ENCODE peak calls at places on chromosomes 4 and X, in eight cellular contexts. P, X, M, R, J, I, K and W are unnamed samples. For H3K36me3 and H3K4me1, the result is how much of the 10 kb centered on the place peaks cover.

GRCh38 chr4:105399535-105400161 is 74.2 kb downstream of the PPA2 start:
- DNase-seq in P (no peak), X (no peak), M (no peak), R (no peak), J (no peak), I (no peak), K (peak), W (no peak)

GRCh38 chr4:176781739-176782100 is 11.0 kb downstream of the VEGFC start:
- DNase-seq in P (no peak), X (no peak), M (peak), R (no peak), J (no peak), I (no peak), K (no peak), W (no peak)

GRCh38 chr4:84937381-84937977 is 29.0 kb downstream of the WDFY3 start:
- DNase-seq in P (no peak), X (no peak), M (no peak), R (no peak), J (no peak), I (no peak), K (no peak), W (no peak)

GRCh38 chr4:75248770-75249467 is 265.3 kb downstream of the RCHY1 start:
- DNase-seq in P (no peak), X (no peak), M (no peak), R (no peak), J (no peak), I (no peak), K (no peak), W (no peak)

GRCh38 chr4:77959566-77960338 is 97.1 kb downstream of the MRPL1 start:
- DNase-seq in P (no peak), X (peak), M (no peak), R (no peak), J (no peak), I (peak), K (peak), W (no peak)

GRCh38 chr4:80305466-80305865 is 30.1 kb upstream of the CFAP299 start:
- DNase-seq in P (no peak), X (no peak), M (no peak), R (no peak), J (no peak), I (no peak), K (peak), W (no peak)

GRCh38 chrX:133323450-133323849 is 91.8 kb downstream of the GPC4 start:
- DNase-seq in P (no peak), X (no peak), M (no peak), R (no peak), J (no peak), I (no peak), K (no peak), W (no peak)

GRCh38 chrX:154008521-154008920 is 11.2 kb downstream of the IRAK1 start:
- DNase-seq in P (no peak), X (no peak), M (no peak), R (no peak), J (no peak), I (no peak), K (no peak), W (no peak)

GRCh38 chr4:48909697-48910096 is 3.1 kb upstream of the OCIAD2 start:
- DNase-seq in P (no peak), X (no peak), M (no peak), R (peak), J (no peak), I (no peak), K (peak), W (peak)

GRCh38 chr4:58247792-58248191 is 1137.6 kb upstream of the IGFBP7 start:
- DNase-seq in P (no peak), X (no peak), M (no peak), R (no peak), J (no peak), I (no peak), K (no peak), W (no peak)

GRCh38 chr4:98887137-98887536 is 41.8 kb downstream of the EIF4E start:
- DNase-seq in P (no peak), X (no peak), M (no peak), R (no peak), J (no peak), I (no peak), K (no peak), W (no peak)

GRCh38 chr4:39568805-39569204 is 41.6 kb upstream of the UGDH start:
- DNase-seq in P (no peak), X (peak), M (no peak), R (no peak), J (no peak), I (peak), K (no peak), W (no peak)

GRCh38 chr4:123867910-123868587 is 471.5 kb downstream of the SPRY1 start:
- DNase-seq in P (no peak), X (no peak), M (no peak), R (no peak), J (no peak), I (no peak), K (peak), W (no peak)

GRCh38 chr4:874971-875817 is 49.3 kb upstream of the CPLX1 start:
- DNase-seq in P (no peak), X (no peak), M (no peak), R (no peak), J (no peak), I (no peak), K (no peak), W (no peak)

GRCh38 chrX:37509349-37509748 is 62.1 kb upstream of the LANCL3 start:
- DNase-seq in P (no peak), X (peak), M (no peak), R (no peak), J (no peak), I (no peak), K (peak), W (no peak)

GRCh38 chr4:186765673-186766546 is 42.3 kb upstream of the FAT1 start:
- DNase-seq in P (no peak), X (peak), M (no peak), R (peak), J (no peak), I (no peak), K (no peak), W (no peak)

GRCh38 chrX:50075630-50076349 is 125.0 kb downstream of the AKAP4 start:
- DNase-seq in P (no peak), X (no peak), M (no peak), R (no peak), J (no peak), I (no peak), K (no peak), W (no peak)

GRCh38 chrX:6149231-6149870 is 79.3 kb downstream of the NLGN4X start:
- DNase-seq in P (no peak), X (no peak), M (no peak), R (no peak), J (no peak), I (no peak), K (no peak), W (no peak)

GRCh38 chr4:102268355-102268754 is 76.9 kb downstream of the SLC39A8 start:
- DNase-seq in P (no peak), X (no peak), M (no peak), R (no peak), J (no peak), I (no peak), K (no peak), W (no peak)

GRCh38 chrX:133418588-133418987 is 3.3 kb upstream of the GPC4 start:
- DNase-seq in P (no peak), X (no peak), M (no peak), R (no peak), J (no peak), I (no peak), K (no peak), W (no peak)

GRCh38 chr4:7761312-7761711 is 178.3 kb downstream of the AFAP1 start:
- DNase-seq in P (peak), X (no peak), M (no peak), R (no peak), J (no peak), I (no peak), K (no peak), W (no peak)

GRCh38 chr4:40506066-40506465 is 123.6 kb downstream of the RBM47 start:
- DNase-seq in P (no peak), X (no peak), M (no peak), R (no peak), J (no peak), I (no peak), K (no peak), W (no peak)

GRCh38 chr4:41327770-41328169 is 71.0 kb downstream of the UCHL1 start:
- DNase-seq in P (no peak), X (no peak), M (no peak), R (no peak), J (no peak), I (no peak), K (no peak), W (no peak)

GRCh38 chrX:8743126-8743732 is 11.3 kb upstream of the ANOS1 start:
- DNase-seq in P (peak), X (peak), M (no peak), R (peak), J (peak), I (peak), K (peak), W (peak)

GRCh38 chr4:155491336-155492131 is 114.8 kb upstream of the MAP9 start:
- DNase-seq in P (no peak), X (no peak), M (no peak), R (no peak), J (no peak), I (no peak), K (peak), W (no peak)

GRCh38 chr4:56752985-56753384 is 68.5 kb downstream of the SPINK2 start:
- DNase-seq in P (no peak), X (peak), M (no peak), R (peak), J (no peak), I (peak), K (no peak), W (no peak)

GRCh38 chr4:22988526-22988925 is 295.8 kb downstream of the GBA3 start:
- DNase-seq in P (no peak), X (no peak), M (no peak), R (no peak), J (no peak), I (no peak), K (no peak), W (no peak)

GRCh38 chr4:114386637-114387233 is 211.9 kb upstream of the UGT8 start:
- DNase-seq in P (no peak), X (peak), M (no peak), R (no peak), J (no peak), I (no peak), K (peak), W (no peak)

GRCh38 chrX:15579778-15580747 is 20.7 kb downstream of the ACE2 start:
- DNase-seq in P (no peak), X (no peak), M (no peak), R (no peak), J (no peak), I (no peak), K (no peak), W (no peak)

GRCh38 chrX:137342969-137343368 is 223.0 kb upstream of the ZIC3 start:
- DNase-seq in P (no peak), X (no peak), M (no peak), R (no peak), J (no peak), I (no peak), K (no peak), W (no peak)

GRCh38 chrX:100449696-100450606 is 39.9 kb upstream of the PCDH19 start:
- DNase-seq in P (peak), X (peak), M (no peak), R (peak), J (no peak), I (no peak), K (no peak), W (no peak)

GRCh38 chr4:101853691-101854090 is 63.2 kb downstream of the BANK1 start:
- DNase-seq in P (no peak), X (no peak), M (no peak), R (no peak), J (no peak), I (no peak), K (no peak), W (no peak)

GRCh38 chrX:30913556-30913955 is 24.5 kb upstream of the TAB3 start:
- DNase-seq in P (no peak), X (peak), M (no peak), R (peak), J (no peak), I (no peak), K (no peak), W (no peak)

GRCh38 chr4:79598801-79599200 is 190.8 kb upstream of the GK2 start:
- DNase-seq in P (no peak), X (no peak), M (peak), R (no peak), J (no peak), I (peak), K (no peak), W (no peak)

GRCh38 chr4:147287588-147287890 is 193.4 kb upstream of the EDNRA start:
- DNase-seq in P (no peak), X (no peak), M (no peak), R (no peak), J (no peak), I (no peak), K (no peak), W (no peak)
- H3K4me3 ChIP-seq in P (no peak), X (no peak), M (no peak), R (no peak), J (no peak), I (no peak), K (no peak), W (no peak)

DNA sequence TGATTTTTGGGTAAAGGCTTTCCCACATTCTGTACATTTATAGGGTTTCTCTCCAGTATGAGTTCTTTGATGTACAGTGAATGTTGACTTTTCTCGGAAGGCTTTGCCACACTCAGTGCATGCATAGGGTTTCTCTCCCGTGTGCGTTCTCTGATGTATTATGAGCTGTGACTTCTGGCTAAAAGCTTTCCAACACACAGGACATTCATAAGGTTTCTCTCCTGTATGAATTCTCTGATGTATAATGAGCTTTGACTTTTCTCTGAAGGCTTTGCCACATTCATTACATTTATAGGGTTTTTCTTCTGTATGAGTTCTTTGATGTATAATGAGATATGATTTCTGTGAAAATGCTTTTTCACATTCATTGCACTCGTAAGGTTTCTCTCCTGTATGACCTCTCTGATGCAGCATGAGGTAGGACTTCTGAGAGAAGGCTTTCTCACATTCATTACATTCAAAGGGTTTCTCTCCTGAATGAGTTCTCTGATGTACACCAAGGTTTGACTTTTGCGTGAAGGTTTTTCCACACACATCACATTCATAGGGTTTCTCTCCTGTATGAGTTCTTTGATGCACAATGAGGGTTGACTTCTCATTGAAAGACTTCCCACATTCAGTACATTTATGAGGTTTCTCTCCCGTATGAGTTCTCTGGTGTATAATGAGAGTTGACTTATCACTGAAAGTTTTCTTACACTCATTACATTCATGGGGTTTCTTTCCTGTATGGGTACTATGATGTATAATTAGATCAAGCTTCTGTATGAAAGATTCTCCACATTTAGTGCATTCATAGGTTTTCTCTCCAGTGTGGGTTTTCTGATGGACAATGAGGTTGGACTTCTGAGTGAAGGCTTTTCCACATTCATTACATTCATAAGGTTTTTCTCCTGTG is 27.3 kb downstream of the ZNF182 start:
- DNase-seq in P (no peak), X (no peak), M (no peak), R (no peak), J (no peak), I (no peak), K (no peak), W (no peak)
- H3K36me3 ChIP-seq in P (under half), X (under half), M (half or more), R (under half), J (under half), I (under half), K (half or more), W (half or more)

GRCh38 chr4:146243141-146243882 is 29.0 kb downstream of the REELD1 start:
- DNase-seq in P (peak), X (no peak), M (no peak), R (no peak), J (peak), I (no peak), K (no peak), W (peak)

GRCh38 chr4:146244496-146244895 is 30.2 kb downstream of the REELD1 start:
- DNase-seq in P (no peak), X (no peak), M (no peak), R (no peak), J (no peak), I (no peak), K (no peak), W (no peak)

GRCh38 chr4:146245899-146246298 is 31.6 kb downstream of the REELD1 start:
- DNase-seq in P (no peak), X (no peak), M (no peak), R (no peak), J (no peak), I (no peak), K (no peak), W (no peak)

GRCh38 chr4:146245246-146245645 is 30.9 kb downstream of the REELD1 start:
- DNase-seq in P (peak), X (peak), M (no peak), R (peak), J (no peak), I (no peak), K (no peak), W (no peak)

DNA sequence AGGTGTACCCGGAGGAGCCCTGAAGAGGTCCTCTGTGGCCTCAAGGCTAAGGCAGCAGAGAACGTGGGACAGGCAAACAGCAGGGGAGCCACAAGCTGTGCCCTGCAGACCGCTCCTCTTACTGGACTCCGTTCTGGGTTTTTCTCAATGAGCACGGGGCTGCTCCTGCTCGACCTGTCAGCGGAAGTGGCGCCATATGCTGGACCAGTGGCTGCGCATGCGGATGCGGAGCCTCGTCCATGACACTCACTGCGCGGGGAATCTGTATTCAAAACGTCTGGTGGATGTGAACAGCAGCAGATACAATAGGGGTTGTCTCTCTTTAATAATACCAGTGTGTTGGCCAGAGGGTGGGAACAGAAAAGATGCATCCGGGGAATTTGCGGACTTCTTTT is 29.5 kb downstream of the REELD1 start:
- DNase-seq in P (no peak), X (no peak), M (no peak), R (no peak), J (no peak), I (no peak), K (no peak), W (no peak)
- H3K4me1 ChIP-seq in P (under half), X (under half), M (under half), R (under half), J (under half), I (under half), K (under half), W (under half)

GRCh38 chr4:126888968-126889367 is 743.8 kb upstream of the INTU start:
- DNase-seq in P (no peak), X (no peak), M (no peak), R (no peak), J (no peak), I (no peak), K (peak), W (no peak)
- H3K4me3 ChIP-seq in P (no peak), X (no peak), M (no peak), R (no peak), J (no peak), I (no peak), K (no peak), W (no peak)

GRCh38 chr4:88736264-88736663 is 38.6 kb upstream of the NAP1L5 start:
- DNase-seq in P (no peak), X (no peak), M (no peak), R (no peak), J (no peak), I (no peak), K (no peak), W (no peak)

GRCh38 chr4:88737304-88738015 is 39.8 kb upstream of the NAP1L5 start:
- DNase-seq in P (peak), X (peak), M (peak), R (peak), J (no peak), I (peak), K (no peak), W (no peak)

GRCh38 chr4:88732714-88733368 is 35.2 kb upstream of the NAP1L5 start:
- DNase-seq in P (no peak), X (no peak), M (no peak), R (no peak), J (no peak), I (no peak), K (no peak), W (no peak)

GRCh38 chr4:88735554-88735953 is 37.9 kb upstream of the NAP1L5 start:
- DNase-seq in P (no peak), X (no peak), M (no peak), R (no peak), J (no peak), I (no peak), K (peak), W (no peak)

DNA sequence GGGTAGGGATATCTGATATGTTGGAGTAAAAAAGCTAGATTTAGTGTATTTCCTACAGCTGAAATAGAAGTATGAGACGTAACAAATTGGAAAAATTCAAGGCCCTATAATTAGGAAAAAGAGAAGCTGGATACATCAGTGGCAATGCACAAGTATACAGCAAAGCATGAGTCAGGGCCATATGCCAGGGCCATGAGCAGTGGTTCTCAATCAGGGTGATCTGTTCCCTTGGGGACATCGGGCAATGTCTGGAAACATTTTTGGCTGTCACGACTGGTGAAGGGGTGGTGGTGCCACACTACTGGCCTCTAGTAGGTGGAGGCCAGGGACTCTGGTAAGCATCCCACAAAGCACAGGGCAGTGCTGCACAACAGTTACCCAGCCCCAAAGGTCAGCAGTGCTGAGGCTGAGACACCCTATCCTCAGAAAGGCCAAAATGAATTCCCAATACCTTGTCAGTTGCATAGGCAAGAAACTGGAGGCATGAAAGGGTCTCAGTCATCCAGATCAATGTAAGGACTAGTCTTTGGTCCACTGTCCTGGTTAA is 36.8 kb upstream of the NAP1L5 start:
- DNase-seq in P (no peak), X (no peak), M (no peak), R (no peak), J (no peak), I (no peak), K (no peak), W (no peak)
- H3K36me3 ChIP-seq in P (under half), X (under half), M (under half), R (under half), J (under half), I (under half), K (half or more), W (under half)

GRCh38 chrX:2705036-2705435 is 13.9 kb downstream of the CD99 start:
- DNase-seq in P (peak), X (peak), M (peak), R (no peak), J (no peak), I (peak), K (no peak), W (no peak)

GRCh38 chrX:2705461-2705860 is 14.4 kb downstream of the CD99 start:
- DNase-seq in P (no peak), X (no peak), M (peak), R (no peak), J (no peak), I (no peak), K (no peak), W (no peak)

GRCh38 chrX:2700405-2701320 is 9.6 kb downstream of the CD99 start:
- DNase-seq in P (no peak), X (no peak), M (no peak), R (no peak), J (no peak), I (no peak), K (no peak), W (no peak)

GRCh38 chrX:2701600-2701999 is 10.5 kb downstream of the CD99 start:
- DNase-seq in P (peak), X (no peak), M (peak), R (no peak), J (no peak), I (no peak), K (no peak), W (no peak)

GRCh38 chrX:2703991-2704369 is 12.9 kb downstream of the CD99 start:
- DNase-seq in P (peak), X (peak), M (peak), R (peak), J (no peak), I (peak), K (no peak), W (no peak)
- H3K4me1 ChIP-seq in P (half or more), X (under half), M (half or more), R (half or more), J (half or more), I (under half), K (under half), W (under half)